ENCODE peak calls at places on chromosome 22, in nine cellular contexts. G is colonic mucosa, N is NT2/D1, R is heart right ventricle, M is thoracic aorta, Q is psoas muscle, A is fibroblast of lung, J is Peyer's patch, K is upper lobe of left lung. D is an unnamed sample.
A peak's percentile ranks its signal among the peaks of the same experiment; 100 is the strongest.

GRCh38 chr22:35099883-35100282 is 33.9 kb downstream of the ISX start:
- DNase-seq in Q (no peak), N (no peak), A (no peak), G (no peak), J (no peak), R (no peak), M (no peak), K (no peak), D (no peak)

GRCh38 chr22:37126383-37126782 is 16.9 kb upstream of the TMPRSS6 start:
- DNase-seq in G (no peak), K (no peak), J (no peak), R (no peak), M (no peak), N (no peak), A (no peak), Q (no peak), D (no peak)

GRCh38 chr22:23282089-23282501 is 101.8 kb downstream of the BCR start:
- DNase-seq in Q (peak; percentile 64), K (peak; percentile 94), G (peak; percentile 44), R (peak; percentile 54), A (peak; percentile 66), J (no peak), M (peak; percentile 89), N (no peak), D (peak; percentile 60)

GRCh38 chr22:30204742-30205111 is 41.8 kb downstream of the LIF start:
- DNase-seq in N (no peak), J (no peak), M (no peak), A (peak; percentile 91), Q (peak; percentile 70), R (no peak), K (no peak), G (no peak), D (peak; percentile 36)

GRCh38 chr22:43077121-43077877 is 11.9 kb downstream of the TTLL1 start:
- DNase-seq in M (no peak), N (no peak), G (peak; percentile 35), R (peak; percentile 43), K (no peak), J (no peak), A (no peak), Q (no peak), D (peak; percentile 19)

GRCh38 chr22:35959121-35959800 is 69.4 kb downstream of the RBFOX2 start:
- DNase-seq in J (no peak), K (no peak), R (no peak), Q (no peak), A (no peak), N (no peak), M (no peak), G (no peak), D (no peak)

GRCh38 chr22:39220897-39221850 is 23.6 kb downstream of the PDGFB start:
- DNase-seq in G (no peak), N (no peak), J (no peak), Q (no peak), A (peak; percentile 73), M (no peak), R (no peak), K (no peak), D (no peak)

GRCh38 chr22:49197500-49197899 is 630.2 kb downstream of the BRD1 start:
- DNase-seq in Q (no peak), A (no peak), M (no peak), J (no peak), N (no peak), K (peak; percentile 16), G (no peak), R (no peak), D (no peak)

GRCh38 chr22:39251762-39252460 is 7.1 kb upstream of the PDGFB start:
- DNase-seq in J (no peak), M (no peak), G (no peak), R (no peak), A (no peak), K (no peak), Q (peak; percentile 45), N (no peak), D (no peak)

GRCh38 chr22:19576460-19577421 is 52.5 kb upstream of the CLDN5 start:
- DNase-seq in R (peak; percentile 36), Q (no peak), G (no peak), M (no peak), A (peak; percentile 15), N (no peak), J (no peak), K (peak; percentile 39), D (no peak)

GRCh38 chr22:26620197-26620596 is 1.6 kb upstream of the CRYBA4 start:
- DNase-seq in Q (no peak), R (no peak), N (no peak), G (no peak), J (no peak), M (no peak), A (no peak), K (no peak), D (no peak)
- H3K4me1 ChIP-seq in Q (no peaks in the 10 kb centered on the region), R (no peaks in the 10 kb centered on the region), N (peaks cover 6% of the 10 kb centered on the region), G (no peaks in the 10 kb centered on the region), J (no peaks in the 10 kb centered on the region), M (no peaks in the 10 kb centered on the region), A (peaks cover 5% of the 10 kb centered on the region), K (peaks cover 14% of the 10 kb centered on the region), D (no peaks in the 10 kb centered on the region)

GRCh38 chr22:44758354-44758969 is 6.1 kb downstream of the ARHGAP8 start:
- DNase-seq in A (peak; percentile 42), N (no peak), K (no peak), M (no peak), R (no peak), G (peak; percentile 30), Q (no peak), J (no peak), D (no peak)

GRCh38 chr22:44755956-44756361 is 3.6 kb downstream of the ARHGAP8 start:
- DNase-seq in J (no peak), G (peak; percentile 77), K (peak; percentile 66), Q (no peak), A (no peak), M (no peak), N (no peak), R (no peak), D (peak; percentile 71)

GRCh38 chr22:44759430-44760310 is 7.3 kb downstream of the ARHGAP8 start:
- DNase-seq in M (no peak), A (no peak), G (no peak), Q (no peak), R (no peak), K (no peak), N (no peak), J (no peak), D (no peak)

GRCh38 chr22:44761025-44761424 is 8.7 kb downstream of the ARHGAP8 start:
- DNase-seq in G (no peak), J (no peak), Q (no peak), K (no peak), N (no peak), A (no peak), R (no peak), M (no peak), D (no peak)

GRCh38 chr22:44758970-44759365 is 6.6 kb downstream of the ARHGAP8 start:
- DNase-seq in K (no peak), A (no peak), N (no peak), R (no peak), Q (no peak), M (no peak), G (no peak), J (no peak), D (no peak)
- H3K4me1 ChIP-seq in K (peaks cover 11% of the 10 kb centered on the region), A (no peaks in the 10 kb centered on the region), N (peaks cover 16% of the 10 kb centered on the region), R (no peaks in the 10 kb centered on the region), Q (no peaks in the 10 kb centered on the region), M (no peaks in the 10 kb centered on the region), G (peaks cover 4% of the 10 kb centered on the region), J (no peaks in the 10 kb centered on the region), D (no peaks in the 10 kb centered on the region)

GRCh38 chr22:25154686-25154999 is 45.0 kb upstream of the CRYBB3 start:
- DNase-seq in M (no peak), R (no peak), G (no peak), K (no peak), N (no peak), J (no peak), A (no peak), Q (no peak), D (no peak)
- H3K4me1 ChIP-seq in M (peaks cover 14% of the 10 kb centered on the region), R (peaks cover 29% of the 10 kb centered on the region), G (no peaks in the 10 kb centered on the region), K (peaks cover 24% of the 10 kb centered on the region), N (peaks cover 5% of the 10 kb centered on the region), J (no peaks in the 10 kb centered on the region), A (no peaks in the 10 kb centered on the region), Q (peaks cover 48% of the 10 kb centered on the region), D (peaks cover 15% of the 10 kb centered on the region)

GRCh38 chr22:28978158-28978557 is 83.5 kb downstream of the C22orf31 start:
- DNase-seq in R (no peak), M (no peak), N (no peak), G (no peak), J (no peak), A (no peak), Q (peak; percentile 77), K (no peak), D (no peak)

GRCh38 chr22:28981818-28982499 is 79.7 kb downstream of the C22orf31 start:
- DNase-seq in M (no peak), Q (no peak), K (no peak), R (no peak), A (no peak), G (no peak), J (no peak), N (no peak), D (no peak)

GRCh38 chr22:28977481-28977971 is 84.1 kb downstream of the C22orf31 start:
- DNase-seq in Q (no peak), A (peak; percentile 30), R (no peak), J (no peak), M (no peak), K (no peak), G (no peak), N (no peak), D (no peak)

GRCh38 chr22:28978863-28979799 is 82.5 kb downstream of the C22orf31 start:
- DNase-seq in K (no peak), J (no peak), R (no peak), G (no peak), N (no peak), A (no peak), Q (no peak), M (no peak), D (no peak)

GRCh38 chr22:28980326-28980725 is 81.3 kb downstream of the C22orf31 start:
- DNase-seq in G (no peak), A (no peak), M (no peak), K (no peak), J (no peak), Q (no peak), R (no peak), N (no peak), D (no peak)
- H3K4me1 ChIP-seq in G (no peaks in the 10 kb centered on the region), A (peaks cover 6% of the 10 kb centered on the region), M (peaks cover 20% of the 10 kb centered on the region), K (peaks cover 28% of the 10 kb centered on the region), J (no peaks in the 10 kb centered on the region), Q (peaks cover 61% of the 10 kb centered on the region), R (peaks cover 17% of the 10 kb centered on the region), N (no peaks in the 10 kb centered on the region), D (no peaks in the 10 kb centered on the region)

DNA sequence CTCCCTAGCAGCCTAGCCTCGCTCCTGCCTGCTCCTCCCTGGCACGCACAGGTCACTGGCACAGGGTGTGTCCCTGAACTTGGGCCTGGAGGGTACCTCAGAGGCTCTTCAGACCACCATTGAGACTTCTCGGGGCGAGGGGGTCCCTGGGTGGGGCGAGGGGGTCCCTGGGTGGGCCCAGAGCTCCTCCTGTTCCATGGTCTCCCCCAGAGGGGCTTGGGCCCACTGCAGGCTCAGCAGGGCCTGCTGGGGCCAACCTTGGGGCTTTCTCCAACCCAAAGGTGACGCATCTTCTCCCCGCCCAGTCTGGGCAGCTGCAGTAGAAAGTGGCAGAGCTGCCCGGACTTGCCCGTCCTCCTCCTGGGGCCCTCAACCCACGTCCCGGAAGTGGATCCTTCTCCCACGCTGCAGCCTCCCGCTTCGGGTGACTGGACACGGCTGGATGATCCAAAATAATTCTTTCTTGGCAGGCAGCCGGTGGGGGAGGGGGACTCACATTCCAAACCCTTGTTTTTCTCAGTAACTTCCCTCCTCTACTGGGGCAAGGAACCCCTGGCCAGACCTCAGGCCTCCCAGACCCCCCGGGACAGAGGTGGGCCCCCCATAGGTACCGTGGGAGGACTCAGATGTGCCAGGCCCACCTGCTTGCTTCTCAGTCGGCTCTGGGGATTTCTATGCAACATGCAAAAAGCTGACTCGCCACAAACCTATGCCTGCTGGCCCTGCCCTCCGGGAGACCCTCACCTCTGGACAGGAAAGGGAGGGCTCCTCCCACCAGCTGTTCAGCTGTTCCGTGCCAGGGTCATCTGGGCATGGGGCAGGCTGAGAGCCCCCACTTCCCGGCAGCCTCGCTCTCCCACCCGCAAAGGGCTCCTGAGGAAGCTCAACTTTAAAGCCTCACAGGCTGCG is 1.5 kb downstream of the PLXNB2 start:
- DNase-seq in R (peak; percentile 79), K (peak; percentile 92), A (peak; percentile 92), M (peak; percentile 85), J (peak; percentile 56), Q (peak; percentile 87), N (no peak), G (peak; percentile 91), D (peak; percentile 89)
- H3K4me1 ChIP-seq in R (peaks cover 66% of the 10 kb centered on the region), K (peaks cover 78% of the 10 kb centered on the region), A (peaks cover 54% of the 10 kb centered on the region), M (peaks cover 53% of the 10 kb centered on the region), J (peaks cover 44% of the 10 kb centered on the region), Q (peaks cover 43% of the 10 kb centered on the region), N (peaks cover 37% of the 10 kb centered on the region), G (peaks cover 47% of the 10 kb centered on the region), D (peaks cover 77% of the 10 kb centered on the region)